ENCODE peak calls at places on chromosomes 6 and 20, in four cellular contexts. J, L, X and P are unnamed samples.

GRCh38 chr6:56819604-56820003 is 135.3 kb upstream of the BEND6 start:
- DNase-seq in J (no peak), L (no peak), X (no peak), P (no peak)

GRCh38 chr6:160995271-160995670 is 3.7 kb downstream of the MAP3K4 start:
- DNase-seq in J (no peak), L (no peak), X (no peak), P (no peak)

GRCh38 chr6:160991411-160992322 is at the start of gene MAP3K4:
- DNase-seq in J (peak; percentile 90), L (peak; percentile 79), X (peak; percentile 93), P (peak; percentile 87)

GRCh38 chr6:93176070-93176469 is 243.3 kb downstream of the EPHA7 start:
- DNase-seq in J (no peak), L (no peak), X (no peak), P (no peak)

GRCh38 chr6:134347916-134348805 is 30.2 kb upstream of the SGK1 start:
- DNase-seq in J (no peak), L (no peak), X (no peak), P (no peak)

GRCh38 chr6:78749326-78749725 is 118.0 kb upstream of the IRAK1BP1 start:
- DNase-seq in J (no peak), L (no peak), X (no peak), P (no peak)

GRCh38 chr6:5398530-5398929 is 137.2 kb downstream of the FARS2 start:
- DNase-seq in J (no peak), L (no peak), X (no peak), P (peak; percentile 42)

GRCh38 chr6:17687136-17687535 is 19.6 kb downstream of the NUP153 start:
- DNase-seq in J (no peak), L (no peak), X (no peak), P (no peak)

GRCh38 chr6:139587469-139587868 is 213.0 kb upstream of the CITED2 start:
- DNase-seq in J (no peak), L (no peak), X (no peak), P (peak; percentile 47)

GRCh38 chr20:8505817-8506216 is 373.8 kb downstream of the PLCB1 start:
- DNase-seq in J (no peak), L (no peak), X (no peak), P (no peak)

GRCh38 chr6:107776415-107776814 is 47.7 kb downstream of the SCML4 start:
- DNase-seq in J (no peak), L (no peak), X (no peak), P (no peak)

GRCh38 chr20:50874758-50875665 is 56.2 kb downstream of the ADNP start:
- DNase-seq in J (no peak), L (no peak), X (peak; percentile 50), P (no peak)

GRCh38 chr6:27176096-27176495 is 71.4 kb upstream of the PRSS16 start:
- DNase-seq in J (no peak), L (no peak), X (no peak), P (no peak)

GRCh38 chr6:134145786-134146185 is 93.4 kb upstream of the SLC2A12 start:
- DNase-seq in J (no peak), L (no peak), X (no peak), P (no peak)

GRCh38 chr6:786946-787763 is 94.2 kb upstream of the EXOC2 start:
- DNase-seq in J (peak; percentile 69), L (no peak), X (no peak), P (peak; percentile 24)

GRCh38 chr6:115064680-115065079 is 721.9 kb upstream of the HS3ST5 start:
- DNase-seq in J (no peak), L (no peak), X (no peak), P (no peak)

GRCh38 chr6:5950448-5950847 is 56.3 kb downstream of the NRN1 start:
- DNase-seq in J (peak; percentile 84), L (no peak), X (no peak), P (peak; percentile 23)

GRCh38 chr6:38773338-38773737 is 58.2 kb downstream of the DNAH8 start:
- DNase-seq in J (peak; percentile 89), L (no peak), X (no peak), P (no peak)

GRCh38 chr6:19836799-19837510 is at the start of gene ID4:
- DNase-seq in J (peak; percentile 99), L (peak; percentile 94), X (peak; percentile 97), P (no peak)

GRCh38 chr6:46221221-46221793 is 50.5 kb upstream of the ENPP5 start:
- DNase-seq in J (no peak), L (no peak), X (no peak), P (peak; percentile 25)

GRCh38 chr6:165616116-165616515 is 46.9 kb downstream of the PDE10A start:
- DNase-seq in J (no peak), L (no peak), X (no peak), P (no peak)

GRCh38 chr20:2697768-2698167 is 5.2 kb downstream of the EBF4 start:
- DNase-seq in J (no peak), L (no peak), X (no peak), P (no peak)

GRCh38 chr6:52820198-52820597 is 16.6 kb upstream of the GSTA1 start:
- DNase-seq in J (no peak), L (no peak), X (no peak), P (no peak)

GRCh38 chr6:67244037-67244436 is 1391.0 kb upstream of the ADGRB3 start:
- DNase-seq in J (no peak), L (no peak), X (no peak), P (no peak)

GRCh38 chr6:67252663-67253062 is 1382.4 kb upstream of the ADGRB3 start:
- DNase-seq in J (no peak), L (no peak), X (no peak), P (no peak)

DNA sequence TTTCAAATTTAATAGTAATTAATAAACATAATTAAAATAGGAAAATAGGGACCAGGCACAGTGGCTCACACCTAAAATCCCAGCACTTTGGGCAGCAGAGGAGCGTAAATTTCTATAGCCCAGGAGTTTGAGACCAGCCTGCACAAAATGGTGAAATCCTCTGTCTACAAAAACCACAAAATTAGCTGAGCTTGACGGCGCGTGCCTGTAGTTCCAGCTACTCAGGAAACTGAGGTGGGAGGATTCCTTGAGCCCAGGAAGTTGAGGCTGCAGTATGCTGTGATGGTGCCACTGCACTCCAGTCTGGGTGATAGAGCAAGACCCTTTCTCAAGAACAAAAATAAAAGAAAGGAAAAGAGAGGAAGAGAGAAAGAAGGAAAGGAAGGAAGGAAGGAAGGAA is 1387.0 kb upstream of the ADGRB3 start:
- DNase-seq in J (no peak), L (no peak), X (no peak), P (no peak)
- H3K4me3 ChIP-seq in J (no peak overlapping the region), L (no peak overlapping the region), X (no peak overlapping the region), P (no peak overlapping the region)

GRCh38 chr20:49785149-49785850 is 27.3 kb upstream of the SLC9A8 start:
- DNase-seq in J (no peak), L (no peak), X (no peak), P (no peak)

GRCh38 chr20:49785851-49786174 is 26.8 kb upstream of the SLC9A8 start:
- DNase-seq in J (no peak), L (no peak), X (no peak), P (no peak)

GRCh38 chr20:49786226-49786625 is 26.4 kb upstream of the SLC9A8 start:
- DNase-seq in J (no peak), L (no peak), X (no peak), P (no peak)

GRCh38 chr20:49787371-49788357 is 25.0 kb upstream of the SLC9A8 start:
- DNase-seq in J (no peak), L (no peak), X (no peak), P (no peak)

GRCh38 chr20:49786671-49787370 is 25.8 kb upstream of the SLC9A8 start:
- DNase-seq in J (no peak), L (no peak), X (no peak), P (no peak)
- TF ChIP-seq CTCF in J (peak; percentile 66), L (no peak), X (peak; percentile 23), P (peak; percentile 49)

DNA sequence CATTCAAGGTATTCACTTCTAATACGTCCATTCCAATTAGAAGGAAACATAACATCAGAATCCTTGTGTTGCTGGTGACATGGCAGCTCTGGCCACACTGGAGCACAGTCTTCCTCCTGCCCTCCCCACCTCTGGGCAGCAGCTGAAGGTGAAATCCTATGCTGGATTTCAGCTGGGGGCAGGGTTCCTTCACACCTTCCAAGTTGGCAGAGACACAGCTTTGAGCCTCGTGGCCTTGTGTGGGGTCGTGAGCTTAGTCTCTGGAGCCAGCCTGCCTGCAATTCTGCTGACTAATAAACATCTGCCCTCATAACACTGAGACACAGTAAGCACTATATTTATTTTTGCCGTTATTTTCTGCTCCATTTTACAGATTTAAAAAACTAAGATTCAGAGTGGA is 218.9 kb upstream of the RIN2 start:
- DNase-seq in J (no peak), L (no peak), X (no peak), P (no peak)
- H3K27me3 ChIP-seq in J (no peaks in the 10 kb centered on the region), L (no peaks in the 10 kb centered on the region), X (no peaks in the 10 kb centered on the region), P (no peaks in the 10 kb centered on the region)

GRCh38 chr20:44208770-44209169 is 1.8 kb downstream of the OSER1 start:
- DNase-seq in J (no peak), L (no peak), X (no peak), P (no peak)
- H3K4me3 ChIP-seq in J (peak overlapping the region; percentile 97), L (no peak overlapping the region), X (peak overlapping the region; percentile 77), P (peak overlapping the region; percentile 74)

GRCh38 chr20:17648306-17648646 is 33.8 kb downstream of the RRBP1 start:
- DNase-seq in J (no peak), L (no peak), X (peak; percentile 85), P (no peak)

GRCh38 chr20:17647391-17648305 is 34.4 kb downstream of the RRBP1 start:
- DNase-seq in J (no peak), L (no peak), X (peak; percentile 51), P (no peak)

GRCh38 chr20:17650816-17651760 is 31.0 kb downstream of the RRBP1 start:
- DNase-seq in J (no peak), L (no peak), X (peak; percentile 39), P (no peak)

GRCh38 chr20:17650301-17650761 is 31.7 kb downstream of the RRBP1 start:
- DNase-seq in J (no peak), L (peak; percentile 32), X (peak; percentile 65), P (no peak)

GRCh38 chr20:17648782-17649730 is 33.0 kb downstream of the RRBP1 start:
- DNase-seq in J (peak; percentile 71), L (peak; percentile 75), X (peak; percentile 79), P (peak; percentile 38)
- TF ChIP-seq CTCF in J (peak; percentile 77), L (peak; percentile 30), X (peak; percentile 35), P (peak; percentile 52)

DNA sequence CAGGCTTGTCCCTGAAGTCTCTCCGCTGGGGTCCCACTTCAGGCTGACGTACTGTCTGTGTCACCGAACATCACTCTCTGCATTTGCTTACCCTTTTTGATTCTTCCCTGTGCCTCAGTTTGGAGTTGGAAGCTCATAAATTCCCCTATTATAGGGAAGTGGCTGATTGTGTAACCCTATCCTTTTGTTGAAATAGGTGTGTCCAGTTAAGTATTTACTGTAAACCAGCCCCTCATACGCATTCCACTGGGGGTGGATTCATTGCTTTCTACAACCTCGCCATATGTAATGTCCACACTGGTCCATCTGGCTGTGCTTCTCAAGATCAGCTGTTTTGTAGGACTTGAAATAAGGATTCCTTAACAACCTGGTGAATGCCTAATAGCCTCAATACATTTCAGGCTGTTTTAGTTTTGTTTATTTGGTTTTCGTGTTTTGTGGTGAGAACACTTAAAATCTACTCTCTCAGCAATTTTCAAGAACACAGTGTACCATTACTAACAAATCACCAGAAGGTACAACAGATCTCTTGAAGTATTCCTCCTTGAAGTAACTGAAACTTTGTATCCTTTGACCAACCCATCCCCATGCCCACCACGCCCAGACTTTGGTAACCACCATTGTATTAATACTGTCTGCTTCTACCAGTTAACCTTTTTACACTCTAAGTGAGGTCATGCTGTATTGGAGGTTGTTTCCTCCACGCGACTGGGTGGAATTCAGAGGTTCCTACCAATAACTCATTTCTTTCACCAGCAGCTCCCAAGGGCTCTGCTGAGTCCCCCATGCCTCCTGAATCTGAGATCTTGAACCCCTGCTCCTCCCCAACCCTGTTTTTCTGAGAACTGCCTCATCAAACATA is 5.9 kb upstream of the TRIM40 start:
- DNase-seq in J (no peak), L (no peak), X (no peak), P (peak; percentile 40)
- H3K27me3 ChIP-seq in J (peaks cover 92% of the 10 kb centered on the region), L (peaks cover 24% of the 10 kb centered on the region), X (peaks cover 45% of the 10 kb centered on the region), P (no peaks in the 10 kb centered on the region)